ENCODE peak calls at places on chromosomes 2 and 18, in five cellular contexts. One of them, this sample, is unnamed.

GRCh38 chr2:30232801-30233130 is 1.4 kb downstream of the LBH start:
- DNase-seq in GM12878: no peak
- DNase-seq in H1: no peak
- DNase-seq in K562: no peak
- DNase-seq in SK-N-SH: no peak
- DNase-seq in this sample: no peak

GRCh38 chr18:12744103-12744502 is 41.3 kb downstream of the PSMG2 start:
- DNase-seq in H1: no peak
- DNase-seq in K562: peak
- DNase-seq in SK-N-SH: peak
- DNase-seq in GM12878: no peak
- DNase-seq in this sample: peak

GRCh38 chr2:20928617-20929016 is 105.7 kb upstream of the LDAH start:
- DNase-seq in SK-N-SH: no peak
- DNase-seq in H1: no peak
- DNase-seq in K562: no peak
- DNase-seq in GM12878: no peak
- DNase-seq in this sample: no peak

GRCh38 chr2:43040084-43040854 is 186.1 kb downstream of the ZFP36L2 start:
- DNase-seq in GM12878: no peak
- DNase-seq in H1: no peak
- DNase-seq in SK-N-SH: no peak
- DNase-seq in K562: peak
- DNase-seq in this sample: no peak

GRCh38 chr2:13193075-13193474 is 476.3 kb downstream of the TRIB2 start:
- DNase-seq in K562: no peak
- DNase-seq in SK-N-SH: no peak
- DNase-seq in H1: no peak
- DNase-seq in GM12878: no peak
- DNase-seq in this sample: no peak

GRCh38 chr2:203097735-203098134 is 83.1 kb downstream of the NBEAL1 start:
- DNase-seq in SK-N-SH: peak
- DNase-seq in H1: no peak
- DNase-seq in GM12878: no peak
- DNase-seq in K562: no peak
- DNase-seq in this sample: peak

GRCh38 chr18:10519999-10520935 is 5.6 kb upstream of the NAPG start:
- DNase-seq in GM12878: peak
- DNase-seq in K562: peak
- DNase-seq in H1: peak
- DNase-seq in SK-N-SH: peak
- DNase-seq in this sample: peak

GRCh38 chr2:133241231-133241575 is 327.1 kb downstream of the NCKAP5 start:
- DNase-seq in GM12878: no peak
- DNase-seq in SK-N-SH: no peak
- DNase-seq in H1: no peak
- DNase-seq in K562: no peak
- DNase-seq in this sample: no peak

GRCh38 chr2:149606251-149606811 is 18.8 kb upstream of the MMADHC start:
- DNase-seq in H1: no peak
- DNase-seq in K562: no peak
- DNase-seq in SK-N-SH: no peak
- DNase-seq in GM12878: no peak
- DNase-seq in this sample: no peak

DNA sequence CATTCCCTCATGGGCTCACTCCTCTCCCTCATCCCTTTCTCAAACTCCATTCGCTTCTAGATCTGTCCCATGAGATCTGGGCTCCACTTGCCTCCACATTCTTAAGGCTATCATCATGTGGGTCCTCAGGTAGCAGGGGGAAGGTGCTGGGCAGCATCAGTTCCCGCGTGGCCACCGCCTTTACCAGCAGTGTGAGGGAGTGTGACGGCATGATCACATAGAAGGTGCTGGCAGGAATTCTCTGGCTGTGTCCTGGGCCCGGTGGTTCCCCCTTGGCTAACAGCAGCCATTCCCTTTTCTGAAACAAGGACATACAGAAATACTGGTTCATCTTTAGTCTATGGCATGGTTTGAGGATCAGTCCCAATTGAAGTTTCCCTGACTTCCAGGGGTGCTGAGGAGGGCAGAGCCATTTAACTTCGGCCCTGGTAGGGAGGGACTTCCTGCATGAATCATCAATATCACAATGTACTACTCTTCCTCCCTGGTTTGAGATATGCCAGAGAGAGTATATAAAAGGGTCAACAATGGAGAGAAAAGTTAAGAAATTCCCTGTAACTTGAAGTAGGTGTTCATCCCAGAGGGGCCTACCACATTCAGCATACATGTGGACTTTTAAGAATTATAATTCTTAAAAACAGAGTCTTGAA is 7.7 kb downstream of the DOK1 start:
- DNase-seq in GM12878: no peak
- DNase-seq in H1: no peak
- DNase-seq in SK-N-SH: no peak
- DNase-seq in K562: no peak
- DNase-seq in this sample: no peak
- TF ChIP-seq MAX in GM12878: no peak
- TF ChIP-seq MAX in H1: no peak
- TF ChIP-seq MAX in SK-N-SH: no peak
- TF ChIP-seq MAX in K562: no peak
- TF ChIP-seq MAX in this sample: no peak

GRCh38 chr2:201118957-201119848 is 3.2 kb downstream of the CFLAR start:
- DNase-seq in H1: no peak
- DNase-seq in K562: peak
- DNase-seq in GM12878: no peak
- DNase-seq in SK-N-SH: no peak
- DNase-seq in this sample: peak

GRCh38 chr2:201114846-201115245 is 1.1 kb upstream of the CFLAR start:
- DNase-seq in GM12878: no peak
- DNase-seq in H1: no peak
- DNase-seq in SK-N-SH: no peak
- DNase-seq in K562: no peak
- DNase-seq in this sample: no peak

GRCh38 chr2:201118121-201118956 is 2.4 kb downstream of the CFLAR start:
- DNase-seq in GM12878: no peak
- DNase-seq in H1: peak
- DNase-seq in K562: peak
- DNase-seq in SK-N-SH: peak
- DNase-seq in this sample: peak

GRCh38 chr2:201116115-201116958 is at the start of gene CFLAR:
- DNase-seq in H1: no peak
- DNase-seq in GM12878: no peak
- DNase-seq in K562: peak
- DNase-seq in SK-N-SH: peak
- DNase-seq in this sample: peak

DNA sequence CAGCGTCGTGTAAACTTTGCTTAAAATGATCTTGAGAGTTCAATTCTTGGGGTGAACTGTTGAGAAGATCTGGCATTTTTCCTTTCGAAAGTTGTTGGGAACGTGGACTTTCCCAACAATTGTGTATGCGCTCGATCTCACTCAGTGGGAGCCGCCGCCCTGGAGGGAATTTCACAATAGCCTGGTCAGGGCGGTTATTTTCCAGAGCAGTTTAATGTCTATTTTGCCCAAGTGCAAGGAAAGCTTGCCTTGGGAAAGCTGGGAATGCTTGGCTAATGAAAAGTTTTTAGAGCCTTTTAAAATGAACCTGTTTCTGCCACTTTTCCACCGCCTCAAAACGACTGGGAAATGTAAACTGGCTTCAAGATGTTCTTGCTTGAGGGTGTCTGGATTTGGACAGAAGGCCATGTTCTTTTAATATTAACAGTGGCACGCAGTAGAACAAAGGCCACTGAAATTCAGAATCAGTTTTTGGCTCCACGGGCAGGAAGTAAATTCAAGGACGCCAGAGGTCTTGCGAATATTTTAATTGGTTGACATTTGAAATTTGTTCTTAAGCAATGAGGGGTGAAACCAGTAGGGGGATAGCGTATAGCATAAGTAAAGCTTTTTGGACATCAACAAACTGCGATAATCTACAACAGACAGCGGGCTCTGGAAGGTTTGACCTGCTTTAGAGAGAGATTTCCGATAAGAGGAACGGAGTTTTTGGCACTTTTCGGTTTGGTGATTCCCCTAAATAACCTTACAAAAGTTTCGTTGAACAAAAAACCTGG is 1.2 kb downstream of the CFLAR start:
- DNase-seq in H1: no peak
- DNase-seq in SK-N-SH: no peak
- DNase-seq in K562: peak
- DNase-seq in GM12878: no peak
- DNase-seq in this sample: peak
- TF ChIP-seq POLR2AphosphoS5 in H1: no peak
- TF ChIP-seq POLR2AphosphoS5 in SK-N-SH: no peak
- TF ChIP-seq POLR2AphosphoS5 in K562: no peak
- TF ChIP-seq POLR2AphosphoS5 in GM12878: peak
- TF ChIP-seq POLR2AphosphoS5 in this sample: no peak

GRCh38 chr2:46748121-46748520 is 167.5 kb downstream of the MCFD2 start:
- DNase-seq in K562: no peak
- DNase-seq in H1: no peak
- DNase-seq in SK-N-SH: no peak
- DNase-seq in GM12878: no peak
- DNase-seq in this sample: no peak

GRCh38 chr2:46751897-46752296 is 163.7 kb downstream of the MCFD2 start:
- DNase-seq in H1: no peak
- DNase-seq in GM12878: no peak
- DNase-seq in K562: no peak
- DNase-seq in SK-N-SH: no peak
- DNase-seq in this sample: no peak

GRCh38 chr2:46747297-46747818 is 168.2 kb downstream of the MCFD2 start:
- DNase-seq in H1: no peak
- DNase-seq in SK-N-SH: no peak
- DNase-seq in K562: no peak
- DNase-seq in GM12878: peak
- DNase-seq in this sample: no peak

DNA sequence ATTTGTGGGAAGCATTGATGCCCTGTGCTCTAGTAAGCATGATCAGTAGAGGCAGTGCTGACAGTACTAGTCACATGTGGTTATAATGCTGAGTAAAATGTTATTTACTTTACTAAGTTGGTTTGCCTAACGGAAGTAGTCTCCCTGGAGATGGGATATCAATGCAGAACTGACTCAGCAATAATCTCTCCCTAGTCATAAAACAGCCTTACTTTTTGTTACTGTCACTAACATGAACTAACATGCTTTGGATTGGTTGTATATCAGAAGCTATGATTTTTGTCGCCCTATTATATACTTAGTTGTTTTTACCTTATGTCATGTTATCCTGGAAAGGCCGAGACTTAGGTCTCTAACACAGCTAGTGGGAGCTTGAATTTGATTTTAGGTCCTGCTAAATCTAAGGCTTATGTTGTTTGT is 166.6 kb downstream of the MCFD2 start:
- DNase-seq in SK-N-SH: no peak
- DNase-seq in H1: no peak
- DNase-seq in GM12878: no peak
- DNase-seq in K562: peak
- DNase-seq in this sample: no peak
- TF ChIP-seq MAX in SK-N-SH: peak
- TF ChIP-seq MAX in H1: no peak
- TF ChIP-seq MAX in GM12878: no peak
- TF ChIP-seq MAX in K562: no peak
- TF ChIP-seq MAX in this sample: no peak

GRCh38 chr2:85537600-85538506 is 1.1 kb upstream of the MAT2A start:
- DNase-seq in SK-N-SH: peak
- DNase-seq in K562: peak
- DNase-seq in H1: peak
- DNase-seq in GM12878: no peak
- DNase-seq in this sample: no peak
- TF ChIP-seq POLR2AphosphoS5 in SK-N-SH: peak
- TF ChIP-seq POLR2AphosphoS5 in K562: peak
- TF ChIP-seq POLR2AphosphoS5 in H1: peak
- TF ChIP-seq POLR2AphosphoS5 in GM12878: no peak
- TF ChIP-seq POLR2AphosphoS5 in this sample: no peak

GRCh38 chr2:127084611-127085031 is 22.3 kb downstream of the BIN1 start:
- DNase-seq in K562: no peak
- DNase-seq in SK-N-SH: no peak
- DNase-seq in H1: no peak
- DNase-seq in GM12878: no peak
- DNase-seq in this sample: no peak

GRCh38 chr2:127085260-127085666 is 21.7 kb downstream of the BIN1 start:
- DNase-seq in GM12878: peak
- DNase-seq in H1: no peak
- DNase-seq in SK-N-SH: no peak
- DNase-seq in K562: no peak
- DNase-seq in this sample: no peak

GRCh38 chr2:127081826-127082633 is 24.9 kb downstream of the BIN1 start:
- DNase-seq in SK-N-SH: no peak
- DNase-seq in GM12878: no peak
- DNase-seq in H1: no peak
- DNase-seq in K562: peak
- DNase-seq in this sample: no peak

GRCh38 chr2:127082974-127083373 is 24.0 kb downstream of the BIN1 start:
- DNase-seq in SK-N-SH: no peak
- DNase-seq in H1: no peak
- DNase-seq in GM12878: no peak
- DNase-seq in K562: no peak
- DNase-seq in this sample: no peak

GRCh38 chr2:127083819-127084503 is 23.0 kb downstream of the BIN1 start:
- DNase-seq in H1: no peak
- DNase-seq in GM12878: no peak
- DNase-seq in K562: no peak
- DNase-seq in SK-N-SH: no peak
- DNase-seq in this sample: no peak
- TF ChIP-seq MAX in H1: no peak
- TF ChIP-seq MAX in GM12878: no peak
- TF ChIP-seq MAX in K562: no peak
- TF ChIP-seq MAX in SK-N-SH: no peak
- TF ChIP-seq MAX in this sample: no peak

GRCh38 chr2:127672341-127673303 is 2.7 kb downstream of the LIMS2 start:
- DNase-seq in H1: peak
- DNase-seq in K562: no peak
- DNase-seq in GM12878: no peak
- DNase-seq in SK-N-SH: peak
- DNase-seq in this sample: no peak
- TF ChIP-seq POLR2AphosphoS5 in H1: no peak
- TF ChIP-seq POLR2AphosphoS5 in K562: no peak
- TF ChIP-seq POLR2AphosphoS5 in GM12878: no peak
- TF ChIP-seq POLR2AphosphoS5 in SK-N-SH: no peak
- TF ChIP-seq POLR2AphosphoS5 in this sample: no peak

GRCh38 chr2:98769784-98770183 is 38.9 kb upstream of the MGAT4A start:
- DNase-seq in H1: no peak
- DNase-seq in GM12878: no peak
- DNase-seq in SK-N-SH: no peak
- DNase-seq in K562: no peak
- DNase-seq in this sample: no peak
- TF ChIP-seq MAX in H1: no peak
- TF ChIP-seq MAX in GM12878: no peak
- TF ChIP-seq MAX in SK-N-SH: no peak
- TF ChIP-seq MAX in K562: no peak
- TF ChIP-seq MAX in this sample: no peak